ENCODE peak calls at places on chromosomes 2 and 18, in five cellular contexts. G is neural progenitor cell, I is GM23338, F is PC-9, R is OCI-LY7. A is an unnamed sample. For H4K20me1, the result is how much of the 10 kb centered on the place peaks cover.

GRCh38 chr2:201383156-201383555 is 26.0 kb upstream of the FLACC1 start:
- DNase-seq in G (no peak), I (no peak), F (no peak), R (no peak), A (no peak)

GRCh38 chr2:102061962-102062795 is 70.4 kb downstream of the IL1R2 start:
- DNase-seq in G (no peak), I (no peak), F (no peak), R (no peak), A (peak)

GRCh38 chr18:61085036-61085435 is 248.2 kb upstream of the CDH20 start:
- DNase-seq in G (no peak), I (no peak), F (no peak), R (no peak), A (no peak)

GRCh38 chr2:183038341-183039300 is at the start of gene NCKAP1:
- DNase-seq in G (peak), I (peak), F (peak), R (peak), A (peak)

GRCh38 chr18:52433797-52434196 is 93.8 kb downstream of the DCC start:
- DNase-seq in G (no peak), I (no peak), F (no peak), R (no peak), A (no peak)

GRCh38 chr2:69196327-69197117 is 183.5 kb downstream of the ANTXR1 start:
- DNase-seq in G (no peak), I (no peak), F (no peak), R (no peak), A (no peak)

GRCh38 chr18:56282234-56283104 is 355.9 kb downstream of the TXNL1 start:
- DNase-seq in G (no peak), I (no peak), F (no peak), R (no peak), A (no peak)

GRCh38 chr2:197072533-197072932 is 146.0 kb upstream of the PGAP1 start:
- DNase-seq in G (no peak), I (no peak), F (no peak), R (no peak), A (no peak)

DNA sequence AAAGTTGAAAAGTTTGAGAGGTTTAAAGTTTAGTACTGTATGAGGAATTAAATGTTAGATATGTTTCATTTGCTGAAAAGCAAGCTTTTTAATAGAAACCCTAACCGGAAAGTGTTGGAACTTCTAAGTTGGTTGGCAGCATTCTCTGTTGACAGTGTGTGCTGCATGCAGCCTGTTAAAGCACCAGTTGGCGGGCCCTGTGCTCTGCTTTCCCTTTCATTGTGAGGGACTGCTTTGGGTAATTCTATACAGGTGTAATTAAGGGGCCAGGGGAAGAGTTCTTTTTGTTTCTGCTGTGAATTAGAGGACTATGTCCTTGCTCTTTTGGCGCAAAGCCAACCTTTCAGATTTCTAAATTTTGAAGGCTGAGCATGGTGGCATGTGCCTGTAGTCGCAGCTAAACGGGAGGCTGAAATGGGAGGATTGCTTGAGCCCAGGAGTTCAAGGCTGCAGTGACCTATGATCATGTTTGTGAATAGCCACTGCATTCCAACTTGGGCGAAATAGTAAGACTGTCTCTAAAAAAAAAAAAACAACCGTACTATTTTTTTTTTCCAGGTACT is 20.1 kb downstream of the PLEKHB2 start:
- DNase-seq in G (no peak), I (no peak), F (no peak), R (no peak), A (no peak)
- H4K20me1 ChIP-seq in G (under half), I (under half), F (under half), R (under half), A (under half)

DNA sequence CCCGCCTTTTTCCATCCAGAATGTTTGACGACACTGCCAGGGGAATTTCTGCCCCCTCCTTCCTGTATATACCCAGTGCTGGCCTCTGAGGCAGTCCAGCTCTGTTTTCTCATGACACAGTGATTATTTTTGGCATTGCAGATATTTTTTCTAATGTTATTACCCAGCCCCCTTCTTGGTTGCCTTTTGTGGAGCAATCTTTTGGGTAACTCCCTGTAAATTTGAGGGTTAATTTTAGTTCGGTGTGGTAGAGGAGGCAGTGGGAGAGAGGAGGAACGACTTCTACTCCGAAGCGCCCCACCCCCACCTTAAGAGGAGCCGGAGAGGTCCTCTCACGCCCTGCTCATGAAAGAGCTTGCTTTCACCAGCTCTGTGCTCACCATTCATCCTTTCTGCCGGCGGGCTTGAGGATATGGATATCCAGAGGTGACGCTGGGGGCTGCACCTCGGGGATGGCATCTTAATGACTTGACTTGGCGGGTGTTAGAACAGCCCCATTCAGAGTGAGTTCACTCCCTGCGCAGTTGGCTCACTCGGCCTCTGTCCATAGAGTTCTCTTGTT is 38.3 kb downstream of the EPAS1 start:
- DNase-seq in G (peak), I (peak), F (no peak), R (no peak), A (peak)
- H4K20me1 ChIP-seq in G (under half), I (under half), F (half or more), R (under half), A (under half)

GRCh38 chr2:219057709-219058540 is 2.8 kb downstream of the IHH start:
- DNase-seq in G (peak), I (peak), F (no peak), R (peak), A (peak)
- H4K20me1 ChIP-seq in G (half or more), I (under half), F (under half), R (under half), A (under half)

GRCh38 chr18:54222922-54223567 is 1.4 kb downstream of the MBD2 start:
- DNase-seq in G (peak), I (no peak), F (no peak), R (peak), A (no peak)
- H4K20me1 ChIP-seq in G (under half), I (under half), F (half or more), R (under half), A (under half)

GRCh38 chr18:79936641-79937040 is 14.8 kb downstream of the SLC66A2 start:
- DNase-seq in G (no peak), I (no peak), F (no peak), R (no peak), A (no peak)

GRCh38 chr18:79940126-79940813 is 11.2 kb downstream of the SLC66A2 start:
- DNase-seq in G (no peak), I (no peak), F (no peak), R (no peak), A (no peak)

GRCh38 chr18:79939096-79939495 is 12.4 kb downstream of the SLC66A2 start:
- DNase-seq in G (no peak), I (no peak), F (no peak), R (no peak), A (no peak)

GRCh38 chr18:79937103-79937860 is 14.2 kb downstream of the SLC66A2 start:
- DNase-seq in G (no peak), I (no peak), F (no peak), R (no peak), A (no peak)

GRCh38 chr18:79938196-79938595 is 13.3 kb downstream of the SLC66A2 start:
- DNase-seq in G (no peak), I (no peak), F (no peak), R (no peak), A (no peak)
- H4K20me1 ChIP-seq in G (under half), I (under half), F (under half), R (under half), A (under half)

GRCh38 chr2:31110998-31111397 is 27.2 kb downstream of the GALNT14 start:
- DNase-seq in G (peak), I (no peak), F (no peak), R (no peak), A (no peak)
- H4K20me1 ChIP-seq in G (under half), I (under half), F (under half), R (under half), A (under half)

GRCh38 chr2:44939074-44940052 is 2.1 kb upstream of the SIX3 start:
- DNase-seq in G (peak), I (peak), F (peak), R (no peak), A (no peak)
- H4K20me1 ChIP-seq in G (half or more), I (under half), F (under half), R (under half), A (under half)

DNA sequence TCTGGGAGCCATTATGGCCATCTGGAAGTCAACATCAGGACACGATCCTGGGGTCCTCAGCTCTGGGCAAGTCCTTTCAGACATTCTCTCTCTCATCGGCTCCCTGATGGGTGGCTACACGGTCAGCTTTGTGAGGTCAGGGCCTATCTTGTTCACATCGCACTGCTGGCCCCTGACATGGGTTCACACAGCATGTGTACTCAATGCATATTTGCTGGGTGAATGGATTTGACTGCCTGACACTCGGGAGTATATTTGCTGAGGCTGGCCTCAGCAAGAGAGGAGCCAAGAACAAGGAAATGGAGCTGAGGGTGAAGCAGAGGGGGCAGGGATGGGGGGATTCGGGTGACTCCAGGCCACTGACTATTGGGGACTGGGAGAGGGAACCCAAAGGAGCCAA is 50.5 kb downstream of the SLC4A5 start:
- DNase-seq in G (peak), I (no peak), F (no peak), R (no peak), A (no peak)
- H4K20me1 ChIP-seq in G (under half), I (under half), F (under half), R (under half), A (under half)

A was measured in endothelial cell of umbilical vein.